ENCODE peak calls at places on chromosomes 5 and 9, in five cellular contexts. W is GM13976, E is MM.1S, V is activated T-helper 1 cell treated with Interleukin-2 at 50 U/mL for 16 hours, G is SJCRH30. Z is an unnamed sample.

GRCh38 chr9:136693490-136694162 is 6.4 kb upstream of the AGPAT2 start:
- DNase-seq in W (no peak), E (no peak), V (no peak), G (no peak), Z (peak)

GRCh38 chr9:97980479-97980803 is 2.7 kb upstream of the ANP32B start:
- DNase-seq in W (no peak), E (no peak), V (no peak), G (no peak), Z (no peak)

GRCh38 chr9:137460363-137461315 is 1.5 kb upstream of the NSMF start:
- DNase-seq in W (no peak), E (no peak), V (no peak), G (no peak), Z (no peak)

GRCh38 chr5:59728356-59728755 is 165.2 kb downstream of the PDE4D start:
- DNase-seq in W (no peak), E (no peak), V (no peak), G (no peak), Z (no peak)

GRCh38 chr9:93183663-93184438 is at the start of gene WNK2:
- DNase-seq in W (peak), E (peak), V (peak), G (no peak), Z (peak)

GRCh38 chr5:56269216-56269927 is 36.2 kb upstream of the ANKRD55 start:
- DNase-seq in W (peak), E (peak), V (no peak), G (no peak), Z (no peak)

GRCh38 chr5:157602505-157602904 is 26.9 kb upstream of the ADAM19 start:
- DNase-seq in W (no peak), E (no peak), V (no peak), G (no peak), Z (no peak)

GRCh38 chr5:174083041-174083827 is 37.7 kb downstream of the NSG2 start:
- DNase-seq in W (no peak), E (no peak), V (no peak), G (no peak), Z (no peak)

GRCh38 chr9:91415290-91415689 is 8.3 kb downstream of the NFIL3 start:
- DNase-seq in W (peak), E (no peak), V (no peak), G (no peak), Z (no peak)

GRCh38 chr5:113176196-113176595 is 199.6 kb downstream of the DCP2 start:
- DNase-seq in W (no peak), E (no peak), V (no peak), G (peak), Z (no peak)

GRCh38 chr9:130235558-130236435 is 29.8 kb upstream of the HMCN2 start:
- DNase-seq in W (peak), E (peak), V (peak), G (peak), Z (peak)

GRCh38 chr5:129099184-129099570 is 4.6 kb downstream of the ISOC1 start:
- DNase-seq in W (no peak), E (no peak), V (no peak), G (no peak), Z (no peak)

GRCh38 chr5:79771387-79771786 is 81.8 kb downstream of the CMYA5 start:
- DNase-seq in W (no peak), E (no peak), V (no peak), G (peak), Z (no peak)

GRCh38 chr5:16502866-16503265 is 37.3 kb upstream of the ZNF622 start:
- DNase-seq in W (no peak), E (no peak), V (no peak), G (no peak), Z (no peak)

GRCh38 chr9:17075758-17076485 is 58.9 kb upstream of the CNTLN start:
- DNase-seq in W (no peak), E (no peak), V (no peak), G (no peak), Z (no peak)

GRCh38 chr5:149424371-149425315 is 45.6 kb upstream of the IL17B start:
- DNase-seq in W (no peak), E (no peak), V (no peak), G (no peak), Z (no peak)

GRCh38 chr5:80967500-80968181 is 7.5 kb downstream of the RASGRF2 start:
- DNase-seq in W (no peak), E (no peak), V (no peak), G (no peak), Z (peak)